ENCODE peak calls at places on chromosomes 2 and 18, in five cellular contexts. D, K, M, T and J are unnamed samples.

GRCh38 chr2:85695121-85695520 is 963 bp downstream of the GNLY start:
- DNase-seq in T (no peak), M (no peak), D (no peak), K (no peak), J (no peak)

GRCh38 chr18:34222025-34222395 is 2.7 kb downstream of the NOL4 start:
- DNase-seq in D (no peak), K (no peak), T (no peak), M (no peak), J (no peak)

GRCh38 chr2:64998658-64999061 is 9.5 kb downstream of the SLC1A4 start:
- DNase-seq in M (no peak), K (peak; percentile 23), T (no peak), D (peak; percentile 47), J (no peak)

GRCh38 chr18:70322928-70323327 is 34.1 kb downstream of the SOCS6 start:
- DNase-seq in T (no peak), D (no peak), M (no peak), K (no peak), J (no peak)

GRCh38 chr2:86263956-86264355 is 64.7 kb downstream of the MRPL35 start:
- DNase-seq in T (no peak), K (no peak), D (no peak), M (no peak), J (no peak)

GRCh38 chr2:161418715-161419337 is 2.7 kb downstream of the TBR1 start:
- DNase-seq in D (no peak), M (no peak), T (no peak), K (no peak), J (no peak)

GRCh38 chr2:29573602-29574001 is 347.8 kb downstream of the ALK start:
- DNase-seq in T (no peak), D (no peak), K (no peak), M (no peak), J (no peak)

GRCh38 chr2:85302106-85302505 is 25.7 kb downstream of the TGOLN2 start:
- DNase-seq in D (no peak), K (no peak), M (no peak), T (no peak), J (no peak)

GRCh38 chr18:58201728-58202405 is 157.8 kb downstream of the NEDD4L start:
- DNase-seq in T (no peak), M (no peak), K (no peak), D (no peak), J (no peak)

GRCh38 chr18:35661483-35662146 is 80.1 kb downstream of the GALNT1 start:
- DNase-seq in T (no peak), D (no peak), M (no peak), K (no peak), J (no peak)

GRCh38 chr2:54422072-54422581 is 34.0 kb upstream of the SPTBN1 start:
- DNase-seq in D (no peak), T (no peak), K (no peak), M (no peak), J (no peak)

GRCh38 chr2:172295677-172296076 is 131.7 kb upstream of the ITGA6 start:
- DNase-seq in T (no peak), K (no peak), M (no peak), D (no peak), J (no peak)

GRCh38 chr2:240203031-240203841 is 62.8 kb upstream of the OTOS start:
- DNase-seq in T (no peak), K (no peak), D (no peak), M (no peak), J (no peak)

GRCh38 chr2:47771211-47771610 is 11.7 kb upstream of the MSH6 start:
- DNase-seq in T (no peak), K (no peak), D (no peak), M (no peak), J (no peak)

GRCh38 chr2:10760794-10761504 is 39.5 kb downstream of the ATP6V1C2 start:
- DNase-seq in K (no peak), D (no peak), M (no peak), T (no peak), J (no peak)

GRCh38 chr2:236207472-236207871 is 39.3 kb upstream of the GBX2 start:
- DNase-seq in M (no peak), D (no peak), T (no peak), K (no peak), J (no peak)

GRCh38 chr2:8039732-8040131 is 642.1 kb upstream of the ID2 start:
- DNase-seq in M (no peak), T (no peak), K (no peak), D (no peak), J (no peak)

GRCh38 chr18:24319757-24320156 is 77.9 kb downstream of the OSBPL1A start:
- DNase-seq in T (no peak), M (peak; percentile 52), K (no peak), D (no peak), J (no peak)

GRCh38 chr18:29161429-29161828 is 984.5 kb upstream of the CDH2 start:
- DNase-seq in K (no peak), D (no peak), T (no peak), M (no peak), J (no peak)

GRCh38 chr2:207044380-207044779 is 105.1 kb downstream of the CPO start:
- DNase-seq in M (no peak), T (no peak), K (no peak), D (no peak), J (no peak)

GRCh38 chr18:7139409-7139808 is 21.8 kb upstream of the LAMA1 start:
- DNase-seq in D (no peak), M (no peak), T (no peak), K (no peak), J (no peak)

GRCh38 chr18:70072678-70073077 is 125.0 kb upstream of the CD226 start:
- DNase-seq in T (no peak), D (no peak), M (no peak), K (no peak), J (no peak)

GRCh38 chr18:51391731-51392130 is 194.2 kb upstream of the MEX3C start:
- DNase-seq in M (no peak), T (no peak), D (no peak), K (no peak), J (no peak)

GRCh38 chr2:11682590-11682915 is 12.6 kb upstream of the NTSR2 start:
- DNase-seq in K (no peak), D (no peak), M (no peak), T (no peak), J (no peak)

GRCh38 chr18:48136051-48136543 is 205.6 kb upstream of the SMAD2 start:
- DNase-seq in T (no peak), M (peak; percentile 71), K (peak; percentile 69), D (peak; percentile 15), J (no peak)

GRCh38 chr2:111909079-111909478 is 10.7 kb downstream of the MERTK start:
- DNase-seq in K (no peak), T (no peak), M (no peak), D (no peak), J (no peak)

GRCh38 chr18:24567199-24567598 is 106.8 kb downstream of the HRH4 start:
- DNase-seq in M (no peak), T (no peak), K (no peak), D (no peak), J (no peak)

GRCh38 chr2:190180313-190181065 is 118.0 kb upstream of the MSTN start:
- DNase-seq in K (peak; percentile 28), M (peak; percentile 91), T (peak; percentile 15), D (peak; percentile 74), J (peak; percentile 35)

GRCh38 chr2:190181066-190181681 is 118.6 kb upstream of the MSTN start:
- DNase-seq in M (no peak), D (no peak), K (no peak), T (no peak), J (peak; percentile 12)

GRCh38 chr2:190179754-190180312 is 117.3 kb upstream of the MSTN start:
- DNase-seq in K (no peak), D (no peak), T (peak; percentile 23), M (no peak), J (no peak)

GRCh38 chr2:190183535-190183934 is 121.0 kb upstream of the MSTN start:
- DNase-seq in K (no peak), M (no peak), T (no peak), D (no peak), J (no peak)

DNA sequence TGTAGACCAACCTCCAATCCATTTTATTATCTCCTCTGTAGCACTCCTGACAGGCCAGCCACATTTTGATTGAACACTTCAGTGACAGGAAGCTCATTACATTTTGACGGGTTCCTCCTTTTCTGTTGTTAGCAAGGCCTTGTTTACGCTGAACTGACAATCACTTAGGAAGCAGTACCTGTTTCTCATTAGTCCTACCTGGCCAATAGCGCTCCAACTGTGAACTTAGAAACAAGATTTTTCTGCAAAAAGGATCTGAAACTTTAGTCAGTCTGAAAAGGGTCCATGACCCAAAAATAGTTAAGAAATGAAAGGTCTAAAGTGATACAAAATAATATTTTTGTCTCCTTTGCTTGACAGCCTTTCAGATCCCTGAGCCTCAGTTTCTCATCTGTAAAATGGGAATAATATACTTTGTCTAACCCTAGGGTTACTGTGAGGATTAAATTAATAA is 119.6 kb upstream of the MSTN start:
- DNase-seq in D (no peak), T (no peak), K (no peak), M (no peak), J (no peak)
- H3K27ac ChIP-seq in D (no peak overlapping the region), T (peak overlapping the region; percentile 93), K (no peak overlapping the region), M (no peak overlapping the region), J (no peak overlapping the region)

GRCh38 chr2:241678784-241679540 is 7.7 kb downstream of the DTYMK start:
- DNase-seq in K (no peak), M (no peak), D (no peak), T (no peak), J (no peak)
- TF ChIP-seq POLR2A in K (no peak), M (no peak), D (no peak), T (no peak), J (no peak)

DNA sequence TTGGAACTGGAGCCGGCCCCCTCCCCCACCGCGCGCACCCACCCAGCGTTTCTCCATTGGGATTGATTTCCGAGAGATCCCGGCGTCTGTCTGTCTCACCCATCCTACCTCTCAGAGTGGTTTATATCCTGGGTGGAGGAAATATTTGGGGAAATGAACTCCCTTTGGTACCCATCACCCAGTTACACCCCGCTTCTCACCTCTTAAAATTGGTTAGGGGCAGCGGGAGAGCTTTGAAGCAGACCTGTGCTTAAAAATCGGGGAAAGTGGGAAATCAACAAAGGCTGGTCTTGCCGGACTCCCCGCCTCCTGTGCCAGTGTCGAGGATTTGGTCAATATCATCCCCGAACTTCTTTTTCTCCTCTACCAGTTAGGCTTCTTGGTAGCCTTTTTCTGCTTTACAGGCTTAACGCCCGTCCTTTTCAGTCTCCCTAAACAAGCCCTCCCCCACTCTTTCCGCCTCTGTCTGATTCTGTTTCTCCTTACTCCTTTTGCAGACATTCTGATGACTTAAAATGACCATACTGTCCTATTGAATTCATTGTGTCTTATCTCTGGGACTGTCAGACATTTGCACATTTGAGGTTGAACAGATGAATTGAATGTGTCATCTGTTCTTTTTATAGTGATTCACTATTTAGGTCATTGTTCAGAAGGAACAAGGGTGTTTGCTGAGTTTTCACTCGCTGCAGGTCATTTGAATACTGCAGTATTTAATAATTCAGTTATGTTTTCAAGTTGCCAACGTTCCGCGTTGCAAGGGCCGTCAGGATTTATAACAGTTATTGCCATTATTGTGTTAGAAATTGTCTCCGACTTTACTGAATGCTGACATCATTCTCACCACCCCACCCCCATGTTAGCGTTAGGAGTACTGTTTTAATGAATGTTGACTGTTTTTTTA is 934 bp downstream of the ITGAV start:
- DNase-seq in M (peak; percentile 44), D (peak; percentile 39), K (peak; percentile 47), T (no peak), J (peak; percentile 48)
- H3K27ac ChIP-seq in M (peak overlapping the region; percentile 89), D (peak overlapping the region; percentile 93), K (peak overlapping the region; percentile 99), T (peak overlapping the region; percentile 95), J (peak overlapping the region; percentile 96)

DNA sequence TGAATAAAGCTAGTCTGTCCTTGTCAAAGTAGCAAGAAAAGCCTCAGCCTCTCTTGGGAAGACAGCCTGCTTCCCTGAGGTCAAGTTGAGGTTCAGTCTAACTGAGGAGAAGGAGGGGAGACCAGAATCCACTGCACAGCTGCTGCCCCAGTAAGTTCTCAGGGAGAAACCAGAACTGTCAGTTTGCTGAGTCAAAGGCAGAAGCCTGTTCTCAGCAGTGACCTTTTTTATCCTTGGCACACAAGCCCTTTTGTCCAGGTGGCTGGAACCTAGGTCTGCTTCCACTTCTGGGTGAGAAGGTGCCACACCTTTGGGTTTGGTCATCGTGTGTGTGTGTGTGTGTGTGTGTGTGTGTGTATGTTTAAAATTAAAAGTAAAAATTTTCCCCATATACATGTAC is 15.1 kb downstream of the INPP4A start:
- DNase-seq in T (no peak), K (no peak), D (no peak), M (no peak), J (no peak)
- TF ChIP-seq POLR2A in T (no peak), K (no peak), D (no peak), M (no peak), J (no peak)